ENCODE peak calls at places on chromosomes 6 and 20, in eight cellular contexts. C is body of pancreas, J is astrocyte, U is adrenal gland, O is lower lobe of right lung, T is fibroblast of lung, R is tibial artery, Z is IMR-90. D is an unnamed sample. For H3K4me1, the result is how much of the 10 kb centered on the place peaks cover.

GRCh38 chr6:137309078-137309762 is 90.0 kb upstream of the IFNGR1 start:
- DNase-seq in O (peak), Z (peak), C (peak), J (peak), U (peak), T (peak), R (peak), D (peak)

GRCh38 chr20:32559753-32560380 is 25.3 kb downstream of the NOL4L start:
- DNase-seq in J (no peak), Z (no peak), T (no peak), R (no peak), U (no peak), O (no peak), C (no peak), D (no peak)

GRCh38 chr6:3915076-3915791 is 66.1 kb downstream of the FAM50B start:
- DNase-seq in R (no peak), J (no peak), O (no peak), C (no peak), Z (no peak), T (no peak), U (peak), D (no peak)

GRCh38 chr6:89034586-89035251 is 45.8 kb upstream of the PNRC1 start:
- DNase-seq in C (no peak), U (peak), Z (peak), O (peak), J (peak), T (peak), R (no peak), D (no peak)

GRCh38 chr6:144953552-144954240 is 668.6 kb downstream of the UTRN start:
- DNase-seq in T (no peak), C (no peak), U (no peak), J (peak), R (no peak), Z (peak), O (no peak), D (peak)

GRCh38 chr6:133407320-133408100 is 166.4 kb downstream of the EYA4 start:
- DNase-seq in R (no peak), T (no peak), J (no peak), O (no peak), U (no peak), C (no peak), Z (no peak), D (no peak)

GRCh38 chr6:167968091-167968490 is 29.4 kb upstream of the KIF25 start:
- DNase-seq in C (peak), O (no peak), J (no peak), R (no peak), T (no peak), U (no peak), Z (no peak), D (no peak)

GRCh38 chr20:54742193-54742592 is 266.8 kb downstream of the DOK5 start:
- DNase-seq in J (no peak), U (no peak), O (no peak), C (no peak), T (no peak), R (no peak), Z (no peak), D (no peak)

GRCh38 chr6:26493258-26493657 is 6.8 kb upstream of the BTN1A1 start:
- DNase-seq in O (no peak), Z (peak), R (no peak), C (no peak), U (no peak), J (no peak), T (peak), D (peak)

GRCh38 chr6:97294451-97294850 is 11.4 kb upstream of the MMS22L start:
- DNase-seq in J (peak), R (no peak), T (peak), U (no peak), O (no peak), Z (peak), C (no peak), D (no peak)

GRCh38 chr6:157864185-157864761 is 41.2 kb downstream of the SNX9 start:
- DNase-seq in J (no peak), Z (peak), O (no peak), U (no peak), R (no peak), T (no peak), C (no peak), D (no peak)

GRCh38 chr6:157861184-157861583 is 38.1 kb downstream of the SNX9 start:
- DNase-seq in C (no peak), R (no peak), Z (no peak), T (no peak), U (no peak), J (peak), O (no peak), D (no peak)

GRCh38 chr6:157859775-157860504 is 36.9 kb downstream of the SNX9 start:
- DNase-seq in C (no peak), T (no peak), O (no peak), Z (no peak), R (no peak), U (no peak), J (no peak), D (no peak)

GRCh38 chr6:157861814-157862213 is 38.8 kb downstream of the SNX9 start:
- DNase-seq in J (peak), R (no peak), T (peak), U (no peak), C (no peak), O (no peak), Z (peak), D (peak)

GRCh38 chr6:157860505-157860991 is 37.5 kb downstream of the SNX9 start:
- DNase-seq in C (no peak), O (no peak), U (no peak), R (no peak), T (peak), Z (peak), J (peak), D (no peak)
- H3K27ac ChIP-seq in C (no peak), O (no peak), U (no peak), R (no peak), T (no peak), Z (peak), J (no peak), D (no peak)

GRCh38 chr6:99818161-99818560 is 175.9 kb downstream of the MCHR2 start:
- DNase-seq in T (no peak), O (no peak), C (no peak), R (no peak), U (no peak), J (no peak), Z (no peak), D (no peak)

GRCh38 chr6:99819853-99820252 is 174.2 kb downstream of the MCHR2 start:
- DNase-seq in R (no peak), J (no peak), Z (no peak), T (no peak), U (no peak), O (no peak), C (no peak), D (no peak)

GRCh38 chr6:99821164-99821563 is 172.9 kb downstream of the MCHR2 start:
- DNase-seq in T (no peak), R (no peak), J (no peak), U (no peak), C (no peak), Z (no peak), O (no peak), D (no peak)

GRCh38 chr6:99822741-99823512 is 171.1 kb downstream of the MCHR2 start:
- DNase-seq in O (no peak), Z (peak), R (no peak), C (peak), T (peak), U (no peak), J (peak), D (peak)
- H3K4me3 ChIP-seq in O (no peak), Z (peak), R (no peak), C (no peak), T (no peak), U (no peak), J (no peak), D (peak)

GRCh38 chr20:10673176-10673830 is 496 bp downstream of the JAG1 start:
- DNase-seq in R (no peak), C (peak), Z (no peak), J (no peak), U (no peak), T (no peak), O (peak), D (peak)

GRCh38 chr20:10674684-10675455 is 1.1 kb upstream of the JAG1 start:
- DNase-seq in J (no peak), Z (peak), O (peak), T (peak), C (peak), R (peak), U (peak), D (peak)

GRCh38 chr20:10672579-10673127 is 1.1 kb downstream of the JAG1 start:
- DNase-seq in Z (peak), T (peak), C (peak), O (peak), R (peak), J (peak), U (peak), D (peak)

GRCh38 chr20:10675456-10675848 is 1.7 kb upstream of the JAG1 start:
- DNase-seq in U (no peak), T (no peak), C (no peak), O (no peak), J (no peak), Z (no peak), R (no peak), D (no peak)

DNA sequence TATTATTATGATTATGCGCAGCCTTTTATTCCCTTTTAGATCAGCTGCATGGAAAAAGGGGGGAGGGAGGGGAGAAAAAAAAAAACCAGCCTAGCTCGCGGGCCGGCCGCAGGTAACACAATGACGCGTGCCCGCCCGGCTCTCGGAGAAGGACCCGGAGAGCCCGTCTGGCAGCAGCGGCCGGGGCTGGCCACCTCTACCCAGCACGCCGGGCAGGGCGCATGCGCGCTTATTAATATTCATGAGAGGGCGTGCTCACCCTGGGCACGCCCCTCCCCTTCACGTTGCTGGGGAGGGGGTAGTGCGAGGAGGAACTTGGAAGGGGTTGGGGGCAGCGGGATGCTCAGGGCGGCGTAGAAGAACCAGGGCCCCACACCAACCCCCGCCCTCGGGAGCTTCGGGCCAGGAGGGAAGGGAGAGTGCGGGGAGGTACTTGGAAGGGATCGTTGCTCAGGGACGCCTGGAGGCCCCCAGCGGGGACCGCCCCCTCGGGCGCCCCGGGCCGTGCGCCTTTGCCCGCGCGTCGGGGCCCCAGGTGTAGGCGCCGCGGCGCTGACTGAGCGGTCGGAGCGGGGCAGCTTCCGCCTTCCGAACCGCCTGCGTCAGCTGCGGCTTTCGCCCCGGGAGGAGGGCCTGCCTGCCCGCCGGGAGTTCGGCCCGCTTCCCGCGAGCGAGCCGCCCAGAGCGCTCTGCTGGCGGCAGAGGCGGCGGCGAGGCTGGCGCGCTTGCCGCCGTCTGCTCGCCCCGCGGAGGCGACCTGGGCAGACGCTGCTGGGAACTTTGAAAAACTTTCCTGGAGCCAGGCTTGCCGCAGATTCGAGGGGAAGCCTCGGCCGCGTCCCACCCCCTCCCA is at the start of gene JAG1:
- DNase-seq in U (peak), C (peak), J (peak), O (peak), T (peak), Z (peak), R (peak), D (peak)
- H3K4me1 ChIP-seq in U (under half), C (under half), J (under half), O (under half), T (under half), Z (under half), R (under half), D (under half)

DNA sequence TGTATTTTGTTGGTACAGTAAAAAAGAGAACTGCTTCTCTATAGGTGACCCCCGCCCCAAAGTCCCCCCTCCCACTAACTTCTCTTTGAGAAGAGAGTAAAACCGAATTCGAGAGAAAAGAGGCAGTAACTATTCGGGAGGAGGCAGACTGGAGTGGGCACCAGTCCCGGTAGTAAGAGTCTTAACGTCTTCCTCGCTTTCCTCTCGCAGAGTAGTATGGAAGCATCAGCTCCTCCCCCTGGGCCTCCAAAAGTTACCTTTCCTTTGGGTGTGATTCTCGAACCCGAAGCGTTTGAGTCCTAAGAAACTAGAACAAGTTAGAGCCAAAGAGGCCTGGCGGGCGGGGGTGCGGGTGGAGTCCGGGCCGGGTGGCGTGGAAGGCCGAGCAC is 425 bp upstream of the DSE start:
- DNase-seq in T (no peak), C (no peak), J (no peak), O (no peak), U (no peak), Z (no peak), R (no peak), D (no peak)
- H3K27ac ChIP-seq in T (peak), C (peak), J (peak), O (peak), U (peak), Z (peak), R (peak), D (peak)

D was measured in cardiac muscle cell.